ENCODE peak calls at places on chromosomes 7 and 10, in six cellular contexts. F is GM12878, K is HCT116, Q is HepG2, B is K562, H is H1. P is an unnamed sample.

GRCh38 chr10:95416973-95417372 is 126.2 kb upstream of the PDLIM1 start:
- DNase-seq in Q (no peak), B (no peak), F (no peak), H (no peak), K (no peak), P (no peak)

GRCh38 chr10:132540456-132540855 is 2.9 kb downstream of the INPP5A start:
- DNase-seq in Q (no peak), F (no peak), K (no peak), H (no peak), B (no peak), P (no peak)

GRCh38 chr7:29113384-29114102 is 32.8 kb downstream of the CPVL start:
- DNase-seq in Q (peak; percentile 24), H (no peak), B (no peak), K (peak; percentile 36), F (no peak), P (no peak)

GRCh38 chr10:78921906-78922305 is 146.9 kb upstream of the ZMIZ1 start:
- DNase-seq in F (no peak), Q (no peak), B (no peak), K (no peak), H (no peak), P (no peak)

GRCh38 chr10:75397571-75397921 is 4.0 kb downstream of the ZNF503 start:
- DNase-seq in K (no peak), H (no peak), Q (no peak), F (no peak), B (no peak), P (no peak)

GRCh38 chr10:92011560-92012214 is 88.1 kb downstream of the BTAF1 start:
- DNase-seq in Q (peak; percentile 12), F (no peak), K (peak; percentile 69), B (peak; percentile 29), H (no peak), P (no peak)

GRCh38 chr10:13162013-13162364 is 631 bp downstream of the MCM10 start:
- DNase-seq in Q (no peak), F (no peak), H (no peak), K (no peak), B (peak; percentile 24), P (no peak)

GRCh38 chr10:1648648-1649047 is 88.7 kb downstream of the ADARB2 start:
- DNase-seq in K (no peak), F (peak; percentile 25), Q (no peak), B (no peak), H (no peak), P (no peak)

GRCh38 chr7:44244282-44244681 is 43.5 kb downstream of the YKT6 start:
- DNase-seq in K (no peak), B (peak; percentile 73), Q (no peak), H (peak; percentile 66), F (no peak), P (no peak)

GRCh38 chr10:110414563-110415309 is 83.0 kb upstream of the DUSP5 start:
- DNase-seq in F (peak; percentile 99), H (no peak), Q (peak; percentile 35), K (peak; percentile 98), B (no peak), P (no peak)

GRCh38 chr7:44969701-44970494 is 8.9 kb downstream of the MYO1G start:
- DNase-seq in Q (no peak), B (no peak), H (no peak), K (no peak), F (no peak), P (no peak)

GRCh38 chr7:107725138-107725740 is 18.7 kb upstream of the CBLL1 start:
- DNase-seq in F (peak; percentile 12), H (no peak), Q (peak; percentile 52), K (peak; percentile 49), B (peak; percentile 76), P (peak; percentile 39)

GRCh38 chr10:45280113-45280512 is 35.3 kb downstream of the OR13A1 start:
- DNase-seq in Q (no peak), H (no peak), B (peak; percentile 43), F (no peak), K (no peak), P (no peak)

GRCh38 chr10:124703778-124704427 is 40.3 kb downstream of the FAM53B start:
- DNase-seq in Q (no peak), F (no peak), K (no peak), H (no peak), B (no peak), P (no peak)

GRCh38 chr7:127813991-127814556 is 162.1 kb downstream of the SND1 start:
- DNase-seq in B (no peak), K (no peak), F (no peak), Q (no peak), H (no peak), P (no peak)

GRCh38 chr10:92384741-92385140 is 93.8 kb downstream of the MARCHF5 start:
- DNase-seq in K (no peak), F (no peak), H (no peak), B (no peak), Q (no peak), P (no peak)

GRCh38 chr7:193538-194256 is 1.3 kb downstream of the FAM20C start:
- DNase-seq in Q (no peak), H (no peak), F (no peak), B (no peak), K (no peak), P (no peak)

GRCh38 chr7:2306688-2307087 is 7.6 kb downstream of the SNX8 start:
- DNase-seq in B (no peak), Q (no peak), F (no peak), K (no peak), H (no peak), P (no peak)

GRCh38 chr10:61486738-61487396 is 33.7 kb upstream of the TMEM26 start:
- DNase-seq in H (no peak), F (no peak), K (no peak), B (no peak), Q (peak; percentile 53), P (no peak)

GRCh38 chr10:5292196-5292735 is 72.5 kb upstream of the UCN3 start:
- DNase-seq in F (no peak), B (no peak), H (no peak), K (no peak), Q (no peak), P (no peak)

GRCh38 chr7:36763084-36763807 is 39.0 kb upstream of the AOAH start:
- DNase-seq in K (no peak), H (no peak), B (no peak), Q (no peak), F (no peak), P (no peak)

GRCh38 chr10:33559105-33559504 is 224.6 kb upstream of the NRP1 start:
- DNase-seq in Q (no peak), K (no peak), H (no peak), B (no peak), F (no peak), P (no peak)

GRCh38 chr10:88122145-88122544 is 258.7 kb downstream of the PTEN start:
- DNase-seq in H (no peak), Q (no peak), B (no peak), K (no peak), F (no peak), P (no peak)

GRCh38 chr7:137462074-137462715 is 118.7 kb upstream of the PTN start:
- DNase-seq in B (no peak), Q (no peak), H (no peak), K (no peak), F (no peak), P (no peak)

GRCh38 chr10:69684020-69684980 is 54.3 kb downstream of the FAM241B start:
- DNase-seq in F (no peak), Q (peak; percentile 46), H (no peak), B (no peak), K (no peak), P (no peak)

GRCh38 chr7:50185188-50185587 is 92.1 kb upstream of the ZPBP start:
- DNase-seq in K (no peak), B (no peak), H (no peak), F (no peak), Q (no peak), P (no peak)
- TF ChIP-seq YY1 in K (no peak), B (no peak), H (no peak), F (no peak), Q (no peak), P (no peak)

DNA sequence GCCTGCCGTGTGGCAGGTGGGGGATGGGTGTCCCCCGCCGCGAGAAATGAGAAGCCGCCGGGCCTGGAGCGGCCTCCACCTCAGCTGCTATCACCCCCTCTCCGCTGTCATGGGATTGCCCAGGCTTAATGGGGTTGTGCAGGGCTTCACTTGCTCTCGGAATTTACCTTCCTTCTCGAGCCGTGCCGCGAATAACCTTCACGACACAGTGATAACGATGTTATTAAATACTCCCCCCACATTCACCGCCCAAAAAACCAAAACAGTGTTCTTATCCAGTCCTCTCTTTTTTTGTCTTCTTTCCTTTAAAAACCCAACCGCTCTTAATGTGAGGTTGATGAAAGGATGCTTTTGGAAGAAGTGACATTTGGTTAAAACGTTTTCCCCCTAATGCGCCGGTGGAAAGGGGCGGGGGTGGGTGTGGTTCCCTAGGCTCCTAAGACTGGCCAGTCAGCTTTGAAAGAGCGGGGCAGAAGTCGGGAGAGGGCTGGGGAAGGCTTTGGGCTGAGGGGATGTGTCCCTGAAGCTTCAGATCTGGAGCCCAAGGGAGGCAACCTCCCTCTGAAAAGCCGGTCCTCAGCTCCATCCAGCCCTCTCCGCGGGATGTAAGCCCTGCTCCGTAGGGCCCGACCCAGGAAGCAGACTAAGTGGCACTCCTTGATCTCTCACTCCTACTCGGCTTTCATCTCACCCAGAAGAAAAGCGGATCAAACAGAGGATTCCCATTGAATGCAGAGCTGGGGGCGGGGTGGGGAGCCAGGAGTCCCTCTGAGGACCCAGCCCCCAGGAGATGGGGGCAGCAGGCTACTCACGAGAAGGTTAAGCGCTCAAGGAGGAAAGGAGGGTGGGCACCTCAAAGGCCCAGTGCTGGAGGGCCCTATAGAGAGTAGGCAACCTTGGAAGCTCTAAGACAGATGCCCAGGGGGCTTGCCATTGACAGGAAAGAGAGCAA is 2.5 kb upstream of the EVX1 start:
- DNase-seq in F (no peak), Q (no peak), H (peak; percentile 57), B (no peak), K (no peak), P (no peak)
- TF ChIP-seq ZNF274 in F (no peak), Q (no peak), H (no peak), B (no peak), K (no peak), P (no peak)

GRCh38 chr10:10222288-10222945 is 795.3 kb upstream of the CELF2 start:
- DNase-seq in Q (no peak), K (no peak), B (no peak), F (no peak), H (no peak), P (no peak)

GRCh38 chr10:10223129-10223528 is 794.5 kb upstream of the CELF2 start:
- DNase-seq in H (no peak), B (no peak), F (no peak), K (no peak), Q (no peak), P (no peak)
- H3K9ac ChIP-seq in H (no peak overlapping the region), B (no peak overlapping the region), F (no peak overlapping the region), K (no peak overlapping the region), Q (no peak overlapping the region), P (no peak overlapping the region)

DNA sequence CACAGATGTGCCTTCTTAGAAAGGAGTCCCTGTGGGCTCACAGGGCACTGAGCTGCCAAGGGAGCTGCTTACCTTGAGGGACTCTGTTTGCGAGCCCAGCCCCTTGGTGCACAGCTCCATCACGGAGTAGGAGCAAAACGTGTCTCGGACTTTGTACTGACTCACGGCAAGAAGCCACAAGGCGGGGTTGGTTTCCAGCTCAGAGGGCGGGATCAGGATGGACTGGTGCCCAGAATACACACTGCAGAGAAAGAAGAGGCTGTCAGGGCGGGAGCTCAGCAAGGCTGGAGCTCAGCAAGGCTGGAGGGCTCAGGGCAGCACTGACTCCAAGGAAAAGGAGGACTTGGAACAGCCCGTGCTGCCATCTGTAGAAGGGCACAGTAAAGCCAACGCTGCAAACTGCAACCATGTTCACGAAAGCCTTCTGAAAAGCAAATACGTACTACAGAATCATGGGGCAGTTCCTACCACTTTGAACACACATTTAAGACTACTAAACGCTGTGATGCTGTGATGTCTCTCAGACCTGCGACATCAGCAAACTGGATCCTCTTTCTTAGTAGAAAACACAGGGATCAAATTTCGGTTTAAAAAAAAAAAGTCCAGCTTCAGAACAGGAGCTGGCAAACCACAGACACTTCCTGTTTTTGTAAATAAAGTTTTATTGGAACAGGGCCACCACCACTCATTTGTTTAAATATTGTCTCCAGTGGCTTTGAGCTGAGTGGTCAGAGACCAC is 194.3 kb downstream of the ZMYND11 start:
- DNase-seq in B (peak; percentile 41), H (peak; percentile 56), Q (peak; percentile 80), F (no peak), K (peak; percentile 79), P (no peak)
- TF ChIP-seq YY1 in B (no peak), H (no peak), Q (peak; percentile 24), F (no peak), K (no peak), P (no peak)

P was measured in NT2/D1.